ENCODE peak calls at places on chromosome 7, in eight cellular contexts. One of them, this sample, is unnamed.

GRCh38 chr7:1995426-1995825 is 237.3 kb downstream of the MAD1L1 start:
- DNase-seq in GOT3: no peak
- DNase-seq in amniotic stem cell: no peak
- DNase-seq in non-pigmented ciliary epithelial cell: no peak
- DNase-seq in fibroblast of lung: no peak
- DNase-seq in stomach: no peak
- DNase-seq in NCI-H1105: no peak
- DNase-seq in mucosa of descending colon: no peak
- DNase-seq in this sample: no peak

GRCh38 chr7:102828291-102828690 is 79.5 kb downstream of the FAM185A start:
- DNase-seq in stomach: no peak
- DNase-seq in non-pigmented ciliary epithelial cell: no peak
- DNase-seq in GOT3: no peak
- DNase-seq in amniotic stem cell: no peak
- DNase-seq in fibroblast of lung: no peak
- DNase-seq in NCI-H1105: no peak
- DNase-seq in mucosa of descending colon: no peak
- DNase-seq in this sample: no peak

GRCh38 chr7:13036256-13036765 is 348.9 kb downstream of the ARL4A start:
- DNase-seq in fibroblast of lung: peak; percentile 50
- DNase-seq in GOT3: no peak
- DNase-seq in non-pigmented ciliary epithelial cell: no peak
- DNase-seq in stomach: no peak
- DNase-seq in mucosa of descending colon: no peak
- DNase-seq in amniotic stem cell: no peak
- DNase-seq in NCI-H1105: no peak
- DNase-seq in this sample: no peak

GRCh38 chr7:124324262-124324661 is 291.4 kb upstream of the TMEM229A start:
- DNase-seq in GOT3: no peak
- DNase-seq in mucosa of descending colon: no peak
- DNase-seq in stomach: no peak
- DNase-seq in amniotic stem cell: no peak
- DNase-seq in non-pigmented ciliary epithelial cell: no peak
- DNase-seq in NCI-H1105: no peak
- DNase-seq in fibroblast of lung: no peak
- DNase-seq in this sample: no peak

GRCh38 chr7:43758861-43759683 is 592 bp downstream of the BLVRA start:
- DNase-seq in GOT3: no peak
- DNase-seq in amniotic stem cell: no peak
- DNase-seq in fibroblast of lung: peak; percentile 46
- DNase-seq in non-pigmented ciliary epithelial cell: no peak
- DNase-seq in stomach: peak; percentile 31
- DNase-seq in NCI-H1105: no peak
- DNase-seq in mucosa of descending colon: peak; percentile 57
- DNase-seq in this sample: no peak

GRCh38 chr7:115110523-115110922 is 188.6 kb downstream of the MDFIC start:
- DNase-seq in stomach: peak; percentile 29
- DNase-seq in GOT3: no peak
- DNase-seq in NCI-H1105: no peak
- DNase-seq in amniotic stem cell: no peak
- DNase-seq in fibroblast of lung: no peak
- DNase-seq in mucosa of descending colon: no peak
- DNase-seq in non-pigmented ciliary epithelial cell: no peak
- DNase-seq in this sample: no peak

GRCh38 chr7:72254455-72254854 is 157.7 kb downstream of the CALN1 start:
- DNase-seq in GOT3: no peak
- DNase-seq in mucosa of descending colon: no peak
- DNase-seq in stomach: no peak
- DNase-seq in non-pigmented ciliary epithelial cell: no peak
- DNase-seq in amniotic stem cell: no peak
- DNase-seq in NCI-H1105: no peak
- DNase-seq in fibroblast of lung: no peak
- DNase-seq in this sample: no peak

GRCh38 chr7:158557441-158557755 is 30.2 kb downstream of the PTPRN2 start:
- DNase-seq in non-pigmented ciliary epithelial cell: no peak
- DNase-seq in mucosa of descending colon: no peak
- DNase-seq in NCI-H1105: no peak
- DNase-seq in amniotic stem cell: no peak
- DNase-seq in fibroblast of lung: no peak
- DNase-seq in stomach: no peak
- DNase-seq in GOT3: no peak
- DNase-seq in this sample: no peak

GRCh38 chr7:159201722-159202330 is 57.2 kb upstream of the VIPR2 start:
- DNase-seq in GOT3: no peak
- DNase-seq in NCI-H1105: no peak
- DNase-seq in non-pigmented ciliary epithelial cell: no peak
- DNase-seq in mucosa of descending colon: no peak
- DNase-seq in fibroblast of lung: no peak
- DNase-seq in stomach: no peak
- DNase-seq in amniotic stem cell: no peak
- DNase-seq in this sample: no peak